ENCODE peak calls at places on chromosomes 6 and 20, in four cellular contexts. I is adrenal gland, T is GM23248, J is A549. K is an unnamed sample. For H3K4me1 and H3K9me3, the result is how much of the 10 kb centered on the place peaks cover.

GRCh38 chr6:149961728-149962425 is 1.9 kb upstream of the ULBP1 start:
- DNase-seq in T (peak), I (peak), J (peak), K (no peak)

GRCh38 chr6:119255492-119255891 is 94.1 kb downstream of the MAN1A1 start:
- DNase-seq in J (no peak), I (no peak), T (no peak), K (no peak)

GRCh38 chr6:87905101-87905517 is 142.5 kb upstream of the SPACA1 start:
- DNase-seq in I (no peak), T (no peak), J (no peak), K (no peak)

GRCh38 chr20:4441871-4442270 is 279.8 kb upstream of the PRND start:
- DNase-seq in T (no peak), I (no peak), J (no peak), K (no peak)

GRCh38 chr20:34110025-34111013 is 1.7 kb downstream of the EIF2S2 start:
- DNase-seq in J (no peak), I (no peak), T (peak), K (no peak)

GRCh38 chr20:48944663-48945297 is 23.3 kb downstream of the ARFGEF2 start:
- DNase-seq in I (no peak), J (no peak), T (no peak), K (no peak)

GRCh38 chr20:33685328-33686007 is 717 bp downstream of the E2F1 start:
- DNase-seq in T (peak), J (peak), I (peak), K (no peak)

GRCh38 chr20:34401741-34402455 is 38.8 kb downstream of the ITCH start:
- DNase-seq in J (no peak), I (no peak), T (no peak), K (peak)

GRCh38 chr6:3916211-3916610 is 67.0 kb downstream of the FAM50B start:
- DNase-seq in J (no peak), I (no peak), T (no peak), K (no peak)

GRCh38 chr6:90464507-90464906 is 122.4 kb downstream of the MAP3K7 start:
- DNase-seq in I (no peak), T (no peak), J (no peak), K (no peak)

GRCh38 chr20:31505903-31506302 is 8.3 kb upstream of the HM13 start:
- DNase-seq in J (no peak), T (no peak), I (no peak), K (no peak)

GRCh38 chr6:41887355-41887754 is 7.8 kb downstream of the USP49 start:
- DNase-seq in J (no peak), I (no peak), T (no peak), K (no peak)

GRCh38 chr6:140915001-140915950 is 1217.4 kb upstream of the GJE1 start:
- DNase-seq in T (no peak), J (no peak), I (no peak), K (no peak)

GRCh38 chr6:16437984-16438383 is 199.6 kb downstream of the GMPR start:
- DNase-seq in J (no peak), T (no peak), I (no peak), K (no peak)

GRCh38 chr6:75747371-75747984 is 1.6 kb upstream of the MYO6 start:
- DNase-seq in T (no peak), I (no peak), J (no peak), K (no peak)

GRCh38 chr20:47620808-47621805 is 119.4 kb downstream of the NCOA3 start:
- DNase-seq in T (peak), I (no peak), J (peak), K (no peak)

GRCh38 chr6:87139236-87139635 is 16.1 kb upstream of the ZNF292 start:
- DNase-seq in J (peak), T (peak), I (no peak), K (no peak)

GRCh38 chr6:19757036-19757435 is 80.1 kb upstream of the ID4 start:
- DNase-seq in J (no peak), I (no peak), T (peak), K (no peak)

GRCh38 chr6:33073431-33073871 is at the start of gene HLA-DPA1:
- DNase-seq in T (peak), I (peak), J (peak), K (peak)

GRCh38 chr20:43238833-43239232 is 49.1 kb upstream of the PTPRT start:
- DNase-seq in J (peak), I (no peak), T (no peak), K (no peak)

GRCh38 chr20:15475483-15475882 is 1097.8 kb downstream of the KIF16B start:
- DNase-seq in J (no peak), T (no peak), I (no peak), K (no peak)

GRCh38 chr6:61649845-61650244 is 636.2 kb downstream of the KHDRBS2 start:
- DNase-seq in T (no peak), I (no peak), J (no peak), K (no peak)

GRCh38 chr6:42532038-42532669 is 31.7 kb upstream of the UBR2 start:
- DNase-seq in J (peak), T (peak), I (no peak), K (no peak)

GRCh38 chr6:149190228-149190831 is 127.2 kb upstream of the TAB2 start:
- DNase-seq in J (peak), I (peak), T (peak), K (peak)

GRCh38 chr6:137045221-137045789 is 540 bp upstream of the IL20RA start:
- DNase-seq in T (no peak), J (no peak), I (no peak), K (no peak)
- H3K4me3 ChIP-seq in T (no peak), J (no peak), I (peak), K (no peak)

GRCh38 chr6:44002591-44003344 is 124.5 kb downstream of the MRPL14 start:
- DNase-seq in T (peak), J (peak), I (peak), K (no peak)

GRCh38 chr6:44002071-44002590 is 125.1 kb downstream of the MRPL14 start:
- DNase-seq in T (peak), I (no peak), J (peak), K (peak)

GRCh38 chr6:44000164-44000842 is 126.9 kb downstream of the MRPL14 start:
- DNase-seq in I (no peak), J (no peak), T (no peak), K (no peak)

GRCh38 chr6:43999628-44000027 is 127.6 kb downstream of the MRPL14 start:
- DNase-seq in I (no peak), J (no peak), T (no peak), K (no peak)

GRCh38 chr6:44001318-44001868 is 125.9 kb downstream of the MRPL14 start:
- DNase-seq in T (peak), I (no peak), J (peak), K (no peak)
- H3K4me1 ChIP-seq in T (under half), I (under half), J (half or more), K (under half)

GRCh38 chr6:167669870-167670802 is 156.6 kb upstream of the AFDN start:
- DNase-seq in T (no peak), I (no peak), J (no peak), K (no peak)
- H3K9me3 ChIP-seq in T (under half), I (under half), J (under half), K (under half)

GRCh38 chr6:107248147-107248546 is 132.8 kb upstream of the BEND3 start:
- DNase-seq in T (no peak), J (no peak), I (no peak), K (no peak)

GRCh38 chr6:107244082-107244741 is 128.9 kb upstream of the BEND3 start:
- DNase-seq in I (no peak), T (no peak), J (no peak), K (no peak)

GRCh38 chr6:107244742-107245470 is 129.6 kb upstream of the BEND3 start:
- DNase-seq in J (no peak), T (no peak), I (no peak), K (no peak)

GRCh38 chr6:107246249-107246971 is 131.1 kb upstream of the BEND3 start:
- DNase-seq in T (no peak), J (no peak), I (no peak), K (no peak)

DNA sequence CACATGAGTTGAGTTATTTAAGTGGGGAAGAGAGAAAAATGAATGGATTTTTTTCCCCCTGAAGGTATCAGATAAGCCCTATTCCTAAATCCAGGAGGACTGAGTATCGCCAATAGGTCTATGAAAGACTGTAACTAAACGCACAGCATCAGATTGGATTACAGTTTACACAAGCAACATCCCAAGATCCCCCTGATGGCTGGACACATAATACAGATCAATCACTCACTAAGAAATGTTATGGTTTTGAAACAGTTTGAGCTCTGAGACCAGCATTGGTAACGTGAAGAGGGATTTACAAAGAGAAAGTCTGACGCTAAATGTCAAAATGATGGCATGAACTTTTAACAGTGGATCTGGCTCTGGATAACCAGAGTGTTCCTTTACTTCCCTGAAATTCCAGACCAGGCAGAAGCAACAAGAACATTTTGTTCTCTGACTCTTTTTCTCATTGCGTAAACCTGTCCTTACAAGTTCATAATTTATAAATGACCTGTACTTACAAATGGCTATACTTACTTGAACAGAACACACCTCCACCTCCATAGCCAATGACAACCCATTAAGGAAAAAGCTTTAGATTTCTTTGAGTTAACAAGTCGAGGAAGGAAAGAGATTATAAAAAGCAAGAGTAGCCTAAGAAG is 131.8 kb upstream of the BEND3 start:
- DNase-seq in T (no peak), J (no peak), I (no peak), K (no peak)
- H3K4me3 ChIP-seq in T (no peak), J (no peak), I (no peak), K (no peak)